ENCODE peak calls at places on chromosomes 11 and 22, in ten cellular contexts. E is cardiac muscle cell; I is colonic mucosa; D is DMS153; T is NCI-H2081; K is T follicular helper cell; A is Calu3; X is CD8-positive, alpha-beta memory T cell; W is activated CD8-positive, alpha-beta T cell treated with anti-CD3 and anti-CD28 coated beads for 36 hours; R is HEK293T. M is an unnamed sample.

GRCh38 chr11:130408401-130408890 is 20.0 kb downstream of the ADAMTS8 start:
- DNase-seq in E (no peak), X (no peak), I (no peak), W (no peak), T (no peak), A (no peak), K (no peak), R (no peak), D (no peak), M (no peak)

GRCh38 chr11:43399983-43400630 is 41.4 kb downstream of the TTC17 start:
- DNase-seq in X (no peak), R (no peak), K (no peak), A (no peak), D (no peak), W (peak; percentile 49), T (no peak), E (no peak), I (no peak), M (no peak)

GRCh38 chr11:10455637-10456487 is 798 bp downstream of the AMPD3 start:
- DNase-seq in W (peak; percentile 89), R (peak; percentile 30), E (peak; percentile 66), T (peak; percentile 77), D (peak; percentile 67), K (peak; percentile 68), X (peak; percentile 85), I (peak; percentile 80), A (no peak), M (peak; percentile 44)

GRCh38 chr22:20142711-20143621 is 7.9 kb downstream of the CCDC188 start:
- DNase-seq in E (no peak), K (no peak), T (no peak), X (no peak), A (no peak), I (no peak), W (no peak), D (no peak), R (no peak), M (no peak)

GRCh38 chr11:31560842-31561476 is 51.4 kb downstream of the ELP4 start:
- DNase-seq in A (no peak), X (no peak), K (no peak), T (no peak), I (no peak), W (no peak), E (no peak), D (no peak), R (no peak), M (no peak)

GRCh38 chr22:25829808-25830777 is 88.1 kb downstream of the MYO18B start:
- DNase-seq in E (no peak), I (no peak), A (no peak), X (no peak), R (no peak), T (peak; percentile 36), K (no peak), W (no peak), D (no peak), M (no peak)

GRCh38 chr22:49494555-49494954 is 333.1 kb downstream of the BRD1 start:
- DNase-seq in T (no peak), D (no peak), X (no peak), W (no peak), I (no peak), A (no peak), K (no peak), E (no peak), R (no peak), M (no peak)

GRCh38 chr11:105219670-105220069 is 80.1 kb upstream of the CARD18 start:
- DNase-seq in I (no peak), X (no peak), T (no peak), D (no peak), A (no peak), E (no peak), W (no peak), K (no peak), R (no peak), M (no peak)

GRCh38 chr11:88418508-88418907 is 81.0 kb upstream of the CTSC start:
- DNase-seq in X (no peak), D (peak; percentile 70), W (no peak), T (peak; percentile 73), K (no peak), R (no peak), I (no peak), E (no peak), A (peak; percentile 32), M (no peak)

GRCh38 chr11:12075822-12076821 is 34.3 kb upstream of the MICAL2 start:
- DNase-seq in R (no peak), E (no peak), K (no peak), I (no peak), W (no peak), A (no peak), D (no peak), X (no peak), T (no peak), M (peak; percentile 97)

GRCh38 chr11:119796363-119797060 is 67.5 kb upstream of the NECTIN1 start:
- DNase-seq in I (no peak), T (no peak), D (no peak), X (peak; percentile 21), A (no peak), E (no peak), W (no peak), K (no peak), R (no peak), M (no peak)

GRCh38 chr11:130413383-130414106 is 14.9 kb downstream of the ADAMTS8 start:
- DNase-seq in E (no peak), T (peak; percentile 36), W (no peak), I (no peak), A (no peak), X (no peak), K (no peak), D (no peak), R (no peak), M (peak; percentile 36)

GRCh38 chr11:61797263-61797944 is 4.7 kb downstream of the FEN1 start:
- DNase-seq in I (peak; percentile 82), K (peak; percentile 73), T (peak; percentile 74), W (peak; percentile 88), E (peak; percentile 79), A (peak; percentile 73), R (peak; percentile 62), D (peak; percentile 39), X (peak; percentile 74), M (peak; percentile 84)

GRCh38 chr11:11842426-11843008 is 745 bp downstream of the USP47 start:
- DNase-seq in T (peak; percentile 55), I (peak; percentile 80), K (peak; percentile 49), R (peak; percentile 60), E (peak; percentile 80), A (peak; percentile 47), D (peak; percentile 18), X (peak; percentile 79), W (peak; percentile 77), M (peak; percentile 76)

GRCh38 chr11:75275581-75275980 is 35.0 kb downstream of the TPBGL start:
- DNase-seq in R (no peak), D (peak; percentile 13), A (no peak), T (no peak), W (peak; percentile 76), K (peak; percentile 52), X (peak; percentile 82), E (no peak), I (peak; percentile 50), M (no peak)

GRCh38 chr22:29700949-29701927 is 18.6 kb upstream of the CABP7 start:
- DNase-seq in X (no peak), T (peak; percentile 85), D (peak; percentile 71), A (peak; percentile 66), E (peak; percentile 55), R (peak; percentile 54), W (peak; percentile 46), K (no peak), I (peak; percentile 46), M (peak; percentile 44)

GRCh38 chr11:117820071-117820470 is 4.5 kb downstream of the FXYD2 start:
- DNase-seq in R (no peak), X (peak; percentile 25), T (peak; percentile 73), I (peak; percentile 75), A (no peak), W (no peak), K (no peak), D (peak; percentile 77), E (no peak), M (no peak)

GRCh38 chr22:48887394-48888332 is 940.0 kb downstream of the BRD1 start:
- DNase-seq in X (peak; percentile 11), I (no peak), K (no peak), W (no peak), T (no peak), E (no peak), A (no peak), R (no peak), D (no peak), M (no peak)

GRCh38 chr11:86696004-86696403 is 23.6 kb upstream of the ME3 start:
- DNase-seq in A (no peak), W (no peak), T (no peak), D (no peak), E (no peak), K (no peak), I (no peak), X (no peak), R (no peak), M (no peak)

GRCh38 chr11:105790841-105791240 is 181.0 kb downstream of the GRIA4 start:
- DNase-seq in A (no peak), I (no peak), K (no peak), E (no peak), W (no peak), X (no peak), D (no peak), T (no peak), R (no peak), M (no peak)

GRCh38 chr11:37595845-37596244 is 997.8 kb upstream of the RAG2 start:
- DNase-seq in E (no peak), D (no peak), W (no peak), I (no peak), X (no peak), R (no peak), K (no peak), A (no peak), T (no peak), M (no peak)

GRCh38 chr22:25909988-25910387 is 168.0 kb downstream of the MYO18B start:
- DNase-seq in T (peak; percentile 30), K (no peak), E (no peak), A (no peak), R (no peak), W (no peak), I (no peak), D (no peak), X (no peak), M (no peak)

GRCh38 chr11:86931059-86931964 is 23.9 kb downstream of the FZD4 start:
- DNase-seq in I (no peak), K (no peak), E (no peak), X (no peak), W (no peak), A (no peak), D (no peak), T (no peak), R (no peak), M (no peak)

GRCh38 chr11:45149483-45150056 is 3.1 kb downstream of the PRDM11 start:
- DNase-seq in D (no peak), E (no peak), X (no peak), W (no peak), I (peak; percentile 11), A (no peak), R (no peak), K (no peak), T (no peak), M (no peak)

GRCh38 chr22:43228330-43228729 is 41.4 kb upstream of the TTLL12 start:
- DNase-seq in A (peak; percentile 64), W (peak; percentile 64), K (no peak), I (peak; percentile 28), X (no peak), T (peak; percentile 12), D (no peak), E (peak; percentile 59), R (peak; percentile 69), M (peak; percentile 35)

GRCh38 chr11:78742430-78742829 is 167.8 kb upstream of the NARS2 start:
- DNase-seq in W (no peak), I (peak; percentile 89), X (no peak), T (peak; percentile 90), K (no peak), R (no peak), A (peak; percentile 14), D (peak; percentile 91), E (no peak), M (no peak)

GRCh38 chr11:102829671-102830070 is 13.7 kb downstream of the MMP3 start:
- DNase-seq in T (peak; percentile 57), D (no peak), W (no peak), A (no peak), E (no peak), I (no peak), R (no peak), X (no peak), K (no peak), M (no peak)

GRCh38 chr11:117020873-117021564 is 77.2 kb downstream of the SIK3 start:
- DNase-seq in K (no peak), I (peak; percentile 25), T (no peak), A (no peak), D (no peak), R (no peak), X (no peak), W (peak; percentile 37), E (no peak), M (no peak)

M was measured in A549.